ENCODE peak calls at places on chromosome 14, in four cellular contexts. R is ascending aorta, T is ovary, P is dorsolateral prefrontal cortex. F is an unnamed sample.

GRCh38 chr14:99157676-99158075 is 114.3 kb downstream of the BCL11B start:
- DNase-seq in T (no peak), P (no peak), R (no peak), F (no peak)

GRCh38 chr14:60657609-60657983 is 8.3 kb upstream of the SIX1 start:
- DNase-seq in P (no peak), T (no peak), R (no peak), F (no peak)

GRCh38 chr14:30069536-30069935 is 141.9 kb upstream of the PRKD1 start:
- DNase-seq in P (no peak), T (no peak), R (no peak), F (no peak)

GRCh38 chr14:21074398-21075272 is 4.5 kb downstream of the ARHGEF40 start:
- DNase-seq in P (no peak), R (no peak), T (no peak), F (no peak)

GRCh38 chr14:94543450-94544123 is 17.7 kb upstream of the SERPINA4 start:
- DNase-seq in T (peak; percentile 70), P (no peak), R (no peak), F (no peak)

GRCh38 chr14:49893309-49894213 is 679 bp downstream of the ARF6 start:
- DNase-seq in T (peak; percentile 53), R (no peak), P (peak; percentile 7), F (peak; percentile 50)

GRCh38 chr14:28375295-28375694 is 391.3 kb upstream of the FOXG1 start:
- DNase-seq in T (no peak), P (no peak), R (no peak), F (no peak)

GRCh38 chr14:79383031-79383430 is 828.3 kb downstream of the DIO2 start:
- DNase-seq in T (no peak), P (no peak), R (no peak), F (no peak)

GRCh38 chr14:57617510-57617909 is 123.9 kb upstream of the CCDC198 start:
- DNase-seq in T (no peak), R (no peak), P (no peak), F (no peak)

GRCh38 chr14:68946423-68946822 is 32.7 kb downstream of the ACTN1 start:
- DNase-seq in T (no peak), R (no peak), P (no peak), F (no peak)

GRCh38 chr14:101711041-101711861 is 50.3 kb upstream of the PPP2R5C start:
- DNase-seq in T (no peak), P (no peak), R (no peak), F (no peak)

GRCh38 chr14:36657409-36658090 is 4.1 kb upstream of the PAX9 start:
- DNase-seq in R (no peak), P (no peak), T (no peak), F (no peak)
- H3K4me3 ChIP-seq in R (peak overlapping the region; percentile 42), P (no peak overlapping the region), T (no peak overlapping the region), F (peak overlapping the region; percentile 33)

GRCh38 chr14:76919431-76919810 is 93.2 kb downstream of the LRRC74A start:
- DNase-seq in P (no peak), T (no peak), R (no peak), F (no peak)

GRCh38 chr14:76918751-76919421 is 92.7 kb downstream of the LRRC74A start:
- DNase-seq in T (peak; percentile 98), R (peak; percentile 91), P (peak; percentile 84), F (peak; percentile 93)

GRCh38 chr14:76917759-76918175 is 91.6 kb downstream of the LRRC74A start:
- DNase-seq in P (no peak), R (no peak), T (no peak), F (peak; percentile 76)

GRCh38 chr14:76918176-76918750 is 92.1 kb downstream of the LRRC74A start:
- DNase-seq in R (no peak), P (no peak), T (peak; percentile 68), F (peak; percentile 66)

GRCh38 chr14:76917158-76917596 is 91.0 kb downstream of the LRRC74A start:
- DNase-seq in T (no peak), R (no peak), P (no peak), F (peak; percentile 57)
- H3K27ac ChIP-seq in T (peak overlapping the region; percentile 86), R (peak overlapping the region; percentile 85), P (peak overlapping the region; percentile 81), F (peak overlapping the region; percentile 90)

DNA sequence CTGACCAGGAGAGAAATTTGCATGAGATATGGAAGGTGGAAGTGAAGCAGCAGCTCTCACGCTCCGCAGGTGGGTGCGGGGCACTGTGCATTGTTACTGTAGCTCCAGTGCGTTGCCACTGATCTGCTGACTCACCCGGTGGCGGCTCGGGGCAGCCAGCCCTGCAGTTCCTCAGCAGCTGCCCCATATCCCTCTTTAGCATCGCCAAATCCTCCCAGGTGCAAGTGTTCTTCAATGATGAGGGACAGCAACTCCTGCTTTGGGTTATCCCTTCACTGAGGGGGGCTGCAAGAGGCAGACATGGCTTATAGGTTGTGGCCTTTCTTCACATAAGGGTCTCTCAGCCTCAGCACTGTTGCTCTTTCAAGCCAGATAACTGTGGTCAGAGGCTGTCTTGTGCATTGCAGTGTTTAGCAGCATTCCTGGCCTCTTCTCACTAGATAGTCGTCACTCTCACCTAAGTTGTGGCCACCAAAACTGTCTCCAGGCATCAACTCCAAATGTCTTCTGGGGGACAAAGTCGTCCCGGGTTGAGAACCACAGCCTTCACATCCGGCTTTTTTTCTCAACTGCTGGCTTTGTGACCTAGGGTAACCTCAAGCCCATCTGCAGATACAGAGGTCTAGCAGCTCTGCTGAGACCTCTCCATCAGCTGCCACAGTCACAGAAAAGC is 180.8 kb downstream of the EFCAB11 start:
- DNase-seq in T (no peak), P (no peak), R (no peak), F (no peak)
- H3K4me3 ChIP-seq in T (no peak overlapping the region), P (no peak overlapping the region), R (no peak overlapping the region), F (no peak overlapping the region)

DNA sequence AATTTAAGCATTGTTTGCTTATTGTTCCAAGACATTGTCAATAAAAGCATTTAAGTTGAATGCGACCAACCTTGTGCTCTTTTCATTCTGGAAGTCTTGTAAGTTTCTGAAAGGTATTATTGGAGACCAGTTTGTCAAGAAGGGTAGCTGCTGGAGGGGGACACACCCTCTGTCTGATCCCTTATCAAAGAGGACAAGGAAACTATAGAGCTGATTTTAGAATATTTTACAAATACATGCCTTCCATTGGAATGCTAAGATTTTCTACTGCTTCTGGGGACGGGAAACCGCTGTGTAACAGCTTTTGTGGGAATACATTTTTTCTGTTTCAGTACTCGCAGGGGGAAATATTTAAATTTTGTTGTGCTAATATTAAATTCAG is 3.5 kb downstream of the FOS start:
- DNase-seq in R (no peak), T (no peak), P (no peak), F (no peak)
- H3K27ac ChIP-seq in R (no peak overlapping the region), T (no peak overlapping the region), P (no peak overlapping the region), F (peak overlapping the region; percentile 97)

GRCh38 chr14:52314521-52315354 is 626 bp downstream of the PTGER2 start:
- DNase-seq in T (peak; percentile 17), R (no peak), P (no peak), F (peak; percentile 23)

GRCh38 chr14:52315355-52315718 is 1.2 kb downstream of the PTGER2 start:
- DNase-seq in P (no peak), R (no peak), T (peak; percentile 10), F (no peak)

GRCh38 chr14:52313903-52314481 is at the start of gene PTGER2:
- DNase-seq in R (peak; percentile 60), T (peak; percentile 88), P (peak; percentile 79), F (peak; percentile 87)

GRCh38 chr14:52313493-52313881 is 625 bp upstream of the PTGER2 start:
- DNase-seq in R (no peak), T (peak; percentile 13), P (no peak), F (no peak)

GRCh38 chr14:52312872-52313492 is 1.1 kb upstream of the PTGER2 start:
- DNase-seq in R (no peak), P (no peak), T (peak; percentile 13), F (no peak)
- H3K4me3 ChIP-seq in R (no peak overlapping the region), P (no peak overlapping the region), T (peak overlapping the region; percentile 45), F (peak overlapping the region; percentile 74)

GRCh38 chr14:32991706-32992105 is 53.0 kb downstream of the NPAS3 start:
- DNase-seq in R (no peak), T (no peak), P (no peak), F (no peak)

GRCh38 chr14:32998433-32998832 is 59.8 kb downstream of the NPAS3 start:
- DNase-seq in R (no peak), T (no peak), P (no peak), F (no peak)

DNA sequence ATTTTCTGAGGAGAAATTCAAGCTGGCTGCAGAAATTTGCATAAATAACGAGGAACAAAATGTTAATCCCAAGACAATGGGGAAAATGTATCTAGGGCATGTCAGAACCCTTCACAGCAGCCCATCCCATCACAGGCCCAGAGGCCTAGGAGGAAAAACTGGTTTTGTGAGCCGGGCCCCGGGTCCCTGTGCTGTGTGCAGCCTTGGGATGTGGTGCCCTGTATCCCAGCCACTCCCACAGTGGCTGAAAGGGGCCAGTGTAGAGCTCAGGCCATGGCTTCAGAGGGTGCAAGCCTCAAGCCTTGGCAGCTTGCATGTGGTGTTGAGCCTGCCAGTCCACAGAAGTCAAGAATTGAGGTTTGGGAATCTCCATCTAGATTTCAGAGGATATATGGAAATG is 57.7 kb downstream of the NPAS3 start:
- DNase-seq in T (no peak), P (no peak), R (no peak), F (no peak)
- H3K27ac ChIP-seq in T (no peak overlapping the region), P (no peak overlapping the region), R (no peak overlapping the region), F (no peak overlapping the region)

DNA sequence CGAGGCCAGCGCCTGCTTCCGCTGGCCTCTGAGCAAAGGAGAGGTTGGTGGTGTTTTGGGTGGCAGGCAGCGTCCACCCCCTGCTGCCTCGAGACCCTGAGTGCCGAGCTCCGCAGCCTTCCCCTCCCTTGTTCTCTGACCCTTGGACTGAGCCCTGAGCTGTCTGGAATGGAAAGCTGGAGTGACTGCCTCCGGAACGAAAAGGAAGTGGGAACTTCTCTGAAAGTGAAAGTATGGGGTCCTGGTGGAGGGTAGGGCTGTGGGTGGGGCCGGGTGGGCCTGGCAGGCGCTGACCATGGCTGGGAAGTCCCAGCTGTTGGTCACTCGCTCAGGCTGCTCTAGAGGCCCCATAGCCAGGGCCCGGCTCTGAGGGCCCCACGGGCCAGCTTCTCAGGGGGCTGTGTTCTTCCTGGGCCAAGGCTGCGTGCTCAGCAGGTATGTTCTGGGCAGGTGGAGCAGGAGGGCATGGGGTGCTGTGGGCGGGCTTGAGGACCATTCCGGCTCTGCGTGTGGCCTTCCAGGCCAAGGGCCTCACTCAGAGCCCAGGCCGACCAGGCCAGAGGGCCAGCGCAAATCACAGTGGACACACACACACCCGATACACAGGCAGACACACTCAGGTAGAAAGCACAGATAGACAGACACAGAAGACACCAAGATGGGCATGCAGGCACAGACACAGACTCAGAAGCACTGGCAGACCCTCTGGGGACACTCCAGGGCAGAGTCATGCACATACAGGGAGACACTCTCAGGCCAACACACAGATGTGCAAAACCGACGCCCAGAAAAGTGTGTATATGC is at the start of gene EXOC3L4:
- DNase-seq in R (no peak), T (no peak), P (no peak), F (no peak)
- H3K4me3 ChIP-seq in R (no peak within 1 kb of the TSS), T (no peak within 1 kb of the TSS), P (no peak within 1 kb of the TSS), F (no peak within 1 kb of the TSS)

GRCh38 chr14:51682411-51682810 is 30.7 kb downstream of the FRMD6 start:
- DNase-seq in P (no peak), T (no peak), R (no peak), F (no peak)
- H3K27ac ChIP-seq in P (no peak overlapping the region), T (no peak overlapping the region), R (no peak overlapping the region), F (no peak overlapping the region)